ENCODE peak calls at places on chromosomes 12 and 14, in four cellular contexts. T is GM23338, I is HTR-8/SVneo, O is prostate gland. M is an unnamed sample.

GRCh38 chr14:69571879-69572633 is 2.6 kb downstream of the CCDC177 start:
- DNase-seq in T (peak; percentile 78), I (no peak), O (no peak), M (peak; percentile 69)

GRCh38 chr12:1807107-1807478 is 13.3 kb upstream of the LRTM2 start:
- DNase-seq in T (no peak), I (no peak), O (no peak), M (no peak)

GRCh38 chr12:127327986-127328385 is 939.0 kb upstream of the TMEM132C start:
- DNase-seq in T (no peak), I (no peak), O (no peak), M (no peak)

GRCh38 chr12:9049520-9050133 is 60.3 kb downstream of the KLRG1 start:
- DNase-seq in T (peak; percentile 82), I (peak; percentile 11), O (no peak), M (no peak)

GRCh38 chr12:100842156-100842555 is 47.6 kb downstream of the ANO4 start:
- DNase-seq in T (no peak), I (no peak), O (no peak), M (no peak)

GRCh38 chr12:94282675-94283074 is 134.3 kb downstream of the PLXNC1 start:
- DNase-seq in T (no peak), I (no peak), O (no peak), M (no peak)

GRCh38 chr12:124916370-124917134 is 2.1 kb upstream of the UBC start:
- DNase-seq in T (peak; percentile 46), I (peak; percentile 42), O (peak; percentile 89), M (no peak)

GRCh38 chr12:24838531-24838950 is 110.4 kb downstream of the BCAT1 start:
- DNase-seq in T (no peak), I (no peak), O (no peak), M (no peak)

GRCh38 chr12:130803707-130804106 is 35.3 kb downstream of the STX2 start:
- DNase-seq in T (no peak), I (no peak), O (no peak), M (no peak)

GRCh38 chr14:21106191-21106505 is 5.3 kb downstream of the TMEM253 start:
- DNase-seq in T (no peak), I (no peak), O (no peak), M (no peak)

M was measured in H1.